ENCODE peak calls at places on chromosomes 16 and 17, in five cellular contexts. One of them, this sample, is unnamed.

GRCh38 chr16:56617212-56618085 is 8.1 kb upstream of the MT1E start:
- DNase-seq in heart right ventricle: peak
- DNase-seq in left lung: peak
- DNase-seq in cardiac muscle cell: peak
- DNase-seq in fibroblast of lung: peak
- DNase-seq in this sample: no peak

GRCh38 chr17:82199496-82199895 is 13.1 kb downstream of the CCDC57 start:
- DNase-seq in cardiac muscle cell: no peak
- DNase-seq in heart right ventricle: no peak
- DNase-seq in fibroblast of lung: no peak
- DNase-seq in left lung: no peak
- DNase-seq in this sample: no peak

GRCh38 chr16:14405611-14406537 is 224.2 kb downstream of the PARN start:
- DNase-seq in fibroblast of lung: no peak
- DNase-seq in left lung: peak
- DNase-seq in heart right ventricle: no peak
- DNase-seq in cardiac muscle cell: peak
- DNase-seq in this sample: peak

GRCh38 chr17:75273968-75274708 is 3.1 kb upstream of the MIF4GD start:
- DNase-seq in fibroblast of lung: peak
- DNase-seq in left lung: no peak
- DNase-seq in heart right ventricle: no peak
- DNase-seq in cardiac muscle cell: no peak
- DNase-seq in this sample: peak

GRCh38 chr17:7993972-7994589 is 8.3 kb upstream of the GUCY2D start:
- DNase-seq in cardiac muscle cell: no peak
- DNase-seq in left lung: no peak
- DNase-seq in heart right ventricle: peak
- DNase-seq in fibroblast of lung: no peak
- DNase-seq in this sample: no peak

GRCh38 chr16:1575578-1575977 is 36.3 kb downstream of the IFT140 start:
- DNase-seq in left lung: peak
- DNase-seq in heart right ventricle: no peak
- DNase-seq in fibroblast of lung: no peak
- DNase-seq in cardiac muscle cell: no peak
- DNase-seq in this sample: no peak

GRCh38 chr17:3794890-3795757 is 5.9 kb downstream of the ITGAE start:
- DNase-seq in fibroblast of lung: no peak
- DNase-seq in cardiac muscle cell: no peak
- DNase-seq in heart right ventricle: no peak
- DNase-seq in left lung: no peak
- DNase-seq in this sample: no peak

GRCh38 chr17:74770498-74771318 is 5.4 kb downstream of the NAT9 start:
- DNase-seq in cardiac muscle cell: peak
- DNase-seq in fibroblast of lung: peak
- DNase-seq in heart right ventricle: peak
- DNase-seq in left lung: peak
- DNase-seq in this sample: peak

GRCh38 chr17:30002088-30002487 is 60.7 kb downstream of the EFCAB5 start:
- DNase-seq in heart right ventricle: no peak
- DNase-seq in left lung: no peak
- DNase-seq in cardiac muscle cell: no peak
- DNase-seq in fibroblast of lung: no peak
- DNase-seq in this sample: no peak

GRCh38 chr17:77324227-77324626 is 183.5 kb downstream of the SEC14L1 start:
- DNase-seq in heart right ventricle: no peak
- DNase-seq in fibroblast of lung: no peak
- DNase-seq in left lung: no peak
- DNase-seq in cardiac muscle cell: no peak
- DNase-seq in this sample: no peak

GRCh38 chr17:6084226-6085161 is 14.3 kb downstream of the WSCD1 start:
- DNase-seq in left lung: no peak
- DNase-seq in fibroblast of lung: peak
- DNase-seq in cardiac muscle cell: no peak
- DNase-seq in heart right ventricle: no peak
- DNase-seq in this sample: no peak

GRCh38 chr17:51499906-51500305 is 239.6 kb downstream of the UTP18 start:
- DNase-seq in fibroblast of lung: no peak
- DNase-seq in left lung: no peak
- DNase-seq in cardiac muscle cell: no peak
- DNase-seq in heart right ventricle: no peak
- DNase-seq in this sample: no peak

GRCh38 chr16:29729116-29729521 is 16.7 kb downstream of the C16orf54 start:
- DNase-seq in heart right ventricle: peak
- DNase-seq in fibroblast of lung: peak
- DNase-seq in left lung: no peak
- DNase-seq in cardiac muscle cell: peak
- DNase-seq in this sample: peak

GRCh38 chr16:46765050-46765449 is 16.9 kb upstream of the MYLK3 start:
- DNase-seq in cardiac muscle cell: no peak
- DNase-seq in heart right ventricle: no peak
- DNase-seq in fibroblast of lung: peak
- DNase-seq in left lung: no peak
- DNase-seq in this sample: no peak

GRCh38 chr16:87457724-87458423 is 35.0 kb downstream of the ZCCHC14 start:
- DNase-seq in fibroblast of lung: peak
- DNase-seq in left lung: no peak
- DNase-seq in cardiac muscle cell: no peak
- DNase-seq in heart right ventricle: no peak
- DNase-seq in this sample: peak

GRCh38 chr17:51352798-51353197 is 92.5 kb downstream of the UTP18 start:
- DNase-seq in fibroblast of lung: no peak
- DNase-seq in cardiac muscle cell: no peak
- DNase-seq in heart right ventricle: no peak
- DNase-seq in left lung: no peak
- DNase-seq in this sample: no peak

DNA sequence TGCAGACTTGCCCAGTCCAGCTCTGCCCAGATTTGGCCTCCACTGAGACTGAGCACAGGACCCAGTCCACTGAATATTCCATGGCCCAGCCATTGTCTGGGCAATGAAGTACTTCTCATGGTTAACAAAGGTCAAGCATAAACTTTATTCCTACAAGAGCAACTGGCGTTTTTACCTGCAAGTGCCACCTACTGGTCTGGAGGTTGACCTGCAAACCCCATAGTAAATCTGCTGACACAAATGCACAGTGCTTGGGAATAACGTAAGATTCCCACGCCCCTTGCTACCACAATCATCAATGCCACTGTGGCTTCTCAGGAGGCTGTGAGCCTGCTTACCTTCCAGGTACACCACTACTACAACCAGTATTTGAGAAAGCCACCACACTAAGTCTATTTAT is 170.2 kb downstream of the CEP112 start:
- DNase-seq in fibroblast of lung: no peak
- DNase-seq in heart right ventricle: no peak
- DNase-seq in cardiac muscle cell: no peak
- DNase-seq in left lung: no peak
- DNase-seq in this sample: no peak
- TF ChIP-seq CTCF in fibroblast of lung: no peak
- TF ChIP-seq CTCF in heart right ventricle: no peak
- TF ChIP-seq CTCF in cardiac muscle cell: no peak
- TF ChIP-seq CTCF in left lung: no peak
- TF ChIP-seq CTCF in this sample: no peak

DNA sequence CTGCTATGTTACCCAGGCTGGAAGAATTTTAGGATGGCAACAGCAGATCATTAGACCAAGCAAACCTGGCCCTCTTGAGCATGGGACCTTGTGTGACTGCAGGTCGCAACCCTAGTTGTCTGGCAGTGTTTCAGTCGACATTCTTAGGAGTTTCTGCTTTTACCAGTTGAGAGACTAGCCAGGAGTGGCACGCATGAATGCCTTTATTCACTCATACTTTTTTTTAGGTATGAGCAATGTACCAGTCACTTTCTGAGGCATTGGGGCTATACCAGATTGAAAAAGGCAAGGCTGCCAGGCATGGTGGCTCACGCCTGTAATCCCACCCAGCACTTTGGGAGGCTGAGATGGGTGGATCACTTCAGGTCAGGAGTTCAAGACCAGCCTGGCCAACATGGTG is 28.2 kb upstream of the HAS3 start:
- DNase-seq in left lung: no peak
- DNase-seq in heart right ventricle: no peak
- DNase-seq in fibroblast of lung: no peak
- DNase-seq in cardiac muscle cell: no peak
- DNase-seq in this sample: peak
- H3K27ac ChIP-seq in left lung: no peak
- H3K27ac ChIP-seq in heart right ventricle: no peak
- H3K27ac ChIP-seq in fibroblast of lung: no peak
- H3K27ac ChIP-seq in cardiac muscle cell: no peak
- H3K27ac ChIP-seq in this sample: peak

DNA sequence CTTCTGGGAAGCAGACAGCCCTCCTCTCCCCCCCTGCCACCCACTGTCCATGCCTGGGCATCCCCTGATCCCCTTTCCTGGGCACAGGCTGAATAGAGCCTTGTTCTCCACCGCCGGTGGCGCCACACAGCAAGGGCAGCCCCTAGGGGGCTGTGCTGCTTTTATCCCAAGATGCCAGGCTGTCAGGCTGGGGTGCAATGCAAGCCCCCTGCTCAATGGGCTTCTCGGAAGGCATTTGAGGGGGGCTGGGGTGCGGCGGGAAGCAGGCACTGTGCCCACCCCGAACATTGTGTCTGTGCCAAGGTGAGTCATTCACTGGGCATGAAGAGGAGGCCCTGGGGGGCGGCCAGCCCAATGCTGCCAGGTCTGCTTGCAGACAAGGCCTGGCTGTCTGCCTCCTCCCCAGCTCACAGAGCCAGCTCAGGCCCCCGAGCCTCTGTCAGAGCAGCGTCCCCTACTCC is 1.5 kb upstream of the GFAP start:
- DNase-seq in fibroblast of lung: peak
- DNase-seq in heart right ventricle: peak
- DNase-seq in left lung: peak
- DNase-seq in cardiac muscle cell: no peak
- DNase-seq in this sample: peak
- TF ChIP-seq CTCF in fibroblast of lung: no peak
- TF ChIP-seq CTCF in heart right ventricle: no peak
- TF ChIP-seq CTCF in left lung: no peak
- TF ChIP-seq CTCF in cardiac muscle cell: no peak
- TF ChIP-seq CTCF in this sample: no peak

GRCh38 chr17:62804822-62805221 is 3.3 kb downstream of the MARCHF10 start:
- DNase-seq in left lung: no peak
- DNase-seq in fibroblast of lung: peak
- DNase-seq in heart right ventricle: no peak
- DNase-seq in cardiac muscle cell: no peak
- DNase-seq in this sample: peak

GRCh38 chr17:62800580-62800979 is 7.5 kb downstream of the MARCHF10 start:
- DNase-seq in cardiac muscle cell: no peak
- DNase-seq in fibroblast of lung: peak
- DNase-seq in heart right ventricle: no peak
- DNase-seq in left lung: no peak
- DNase-seq in this sample: peak

GRCh38 chr17:62802531-62803205 is 5.4 kb downstream of the MARCHF10 start:
- DNase-seq in left lung: no peak
- DNase-seq in heart right ventricle: no peak
- DNase-seq in fibroblast of lung: no peak
- DNase-seq in cardiac muscle cell: no peak
- DNase-seq in this sample: no peak

GRCh38 chr17:62804025-62804424 is 4.1 kb downstream of the MARCHF10 start:
- DNase-seq in fibroblast of lung: no peak
- DNase-seq in left lung: no peak
- DNase-seq in cardiac muscle cell: no peak
- DNase-seq in heart right ventricle: no peak
- DNase-seq in this sample: no peak

DNA sequence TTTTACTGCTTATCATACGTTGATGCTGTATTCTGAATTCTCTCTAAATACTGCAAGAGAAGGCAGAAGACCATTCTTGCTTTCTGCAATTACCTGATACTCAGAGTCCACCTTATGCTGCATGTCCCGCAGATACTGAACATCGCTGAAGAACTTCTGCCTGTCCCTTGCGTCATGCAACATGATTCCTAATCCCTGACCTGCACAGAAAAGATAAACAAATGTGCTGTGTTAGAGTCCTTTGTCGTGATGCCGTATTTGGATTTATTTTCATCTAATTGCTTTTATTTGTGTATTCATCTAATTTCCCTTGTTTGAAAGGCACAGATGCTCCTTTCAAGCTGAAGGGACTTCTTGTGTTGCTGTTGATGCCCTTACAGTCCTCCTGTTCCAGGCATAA is 6.6 kb downstream of the MARCHF10 start:
- DNase-seq in fibroblast of lung: no peak
- DNase-seq in cardiac muscle cell: no peak
- DNase-seq in heart right ventricle: no peak
- DNase-seq in left lung: no peak
- DNase-seq in this sample: no peak
- H3K27ac ChIP-seq in fibroblast of lung: no peak
- H3K27ac ChIP-seq in cardiac muscle cell: no peak
- H3K27ac ChIP-seq in heart right ventricle: no peak
- H3K27ac ChIP-seq in left lung: no peak
- H3K27ac ChIP-seq in this sample: no peak

GRCh38 chr16:57859331-57859730 is 57.0 kb upstream of the KIFC3 start:
- DNase-seq in left lung: no peak
- DNase-seq in fibroblast of lung: peak
- DNase-seq in heart right ventricle: no peak
- DNase-seq in cardiac muscle cell: peak
- DNase-seq in this sample: peak

GRCh38 chr16:57863434-57864160 is 61.3 kb upstream of the KIFC3 start:
- DNase-seq in fibroblast of lung: peak
- DNase-seq in heart right ventricle: peak
- DNase-seq in left lung: no peak
- DNase-seq in cardiac muscle cell: peak
- DNase-seq in this sample: peak

GRCh38 chr16:57862698-57863433 is 60.6 kb upstream of the KIFC3 start:
- DNase-seq in heart right ventricle: no peak
- DNase-seq in left lung: no peak
- DNase-seq in fibroblast of lung: no peak
- DNase-seq in cardiac muscle cell: peak
- DNase-seq in this sample: no peak

GRCh38 chr16:57855188-57855587 is 52.9 kb upstream of the KIFC3 start:
- DNase-seq in cardiac muscle cell: no peak
- DNase-seq in left lung: no peak
- DNase-seq in fibroblast of lung: no peak
- DNase-seq in heart right ventricle: no peak
- DNase-seq in this sample: no peak

DNA sequence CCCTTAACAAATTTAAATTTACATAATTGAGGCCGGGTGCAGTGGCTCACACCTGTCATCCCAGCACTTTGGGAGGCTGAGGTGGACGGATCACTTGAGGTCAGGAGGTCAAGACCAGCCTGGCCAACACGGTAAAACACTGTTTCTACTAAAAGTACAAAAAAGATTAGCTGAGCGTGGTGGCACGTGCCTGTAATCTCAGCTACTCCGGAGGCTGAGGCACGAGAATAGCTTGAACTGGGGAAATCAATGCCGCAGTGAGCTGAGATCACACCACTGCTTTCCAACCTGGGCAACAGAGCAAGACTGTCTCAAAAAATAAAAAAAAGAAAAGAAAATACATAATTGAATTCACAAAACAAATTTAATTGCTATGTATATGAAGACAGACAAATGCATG is 56.3 kb upstream of the KIFC3 start:
- DNase-seq in fibroblast of lung: no peak
- DNase-seq in heart right ventricle: no peak
- DNase-seq in left lung: no peak
- DNase-seq in cardiac muscle cell: no peak
- DNase-seq in this sample: no peak
- TF ChIP-seq CTCF in fibroblast of lung: no peak
- TF ChIP-seq CTCF in heart right ventricle: no peak
- TF ChIP-seq CTCF in left lung: no peak
- TF ChIP-seq CTCF in cardiac muscle cell: no peak
- TF ChIP-seq CTCF in this sample: no peak

GRCh38 chr16:9096416-9096952 is 5.0 kb downstream of the HAPSTR1 start:
- DNase-seq in left lung: no peak
- DNase-seq in fibroblast of lung: no peak
- DNase-seq in cardiac muscle cell: no peak
- DNase-seq in heart right ventricle: no peak
- DNase-seq in this sample: peak
- H3K27ac ChIP-seq in left lung: no peak
- H3K27ac ChIP-seq in fibroblast of lung: no peak
- H3K27ac ChIP-seq in cardiac muscle cell: no peak
- H3K27ac ChIP-seq in heart right ventricle: no peak
- H3K27ac ChIP-seq in this sample: no peak